ENCODE peak calls at places on chromosome 14, in eight cellular contexts. Z is psoas muscle, S is transverse colon, O is OCI-LY7, M is heart left ventricle, R is right lobe of liver, C is H9, K is ovary. E is an unnamed sample.

GRCh38 chr14:53925201-53925766 is 31.3 kb downstream of the BMP4 start:
- DNase-seq in Z (no peak), S (no peak), O (no peak), M (no peak), R (no peak), C (no peak), K (no peak), E (no peak)

GRCh38 chr14:20469242-20469889 is at the start of gene PNP:
- DNase-seq in Z (peak; percentile 85), S (peak; percentile 97), O (peak; percentile 92), M (peak; percentile 92), R (peak; percentile 94), C (peak; percentile 94), K (peak; percentile 83), E (peak; percentile 92)

GRCh38 chr14:105476937-105477658 is 2.5 kb downstream of the CRIP2 start:
- DNase-seq in Z (no peak), S (no peak), O (no peak), M (peak; percentile 81), R (peak; percentile 44), C (no peak), K (no peak), E (no peak)

GRCh38 chr14:103520269-103520656 is 2.4 kb downstream of the CKB start:
- DNase-seq in Z (no peak), S (no peak), O (no peak), M (no peak), R (no peak), C (no peak), K (no peak), E (no peak)

GRCh38 chr14:70808023-70808401 is 1.3 kb downstream of the MAP3K9 start:
- DNase-seq in Z (no peak), S (peak; percentile 65), O (peak; percentile 41), M (no peak), R (no peak), C (peak; percentile 78), K (no peak), E (peak; percentile 61)

GRCh38 chr14:54398028-54398368 is 1.2 kb downstream of the CDKN3 start:
- DNase-seq in Z (no peak), S (no peak), O (peak; percentile 9), M (no peak), R (no peak), C (no peak), K (no peak), E (no peak)

GRCh38 chr14:23054000-23054811 is 3.1 kb downstream of the CDH24 start:
- DNase-seq in Z (no peak), S (no peak), O (peak; percentile 28), M (no peak), R (no peak), C (peak; percentile 50), K (peak; percentile 40), E (no peak)

GRCh38 chr14:96146131-96146771 is 58.4 kb upstream of the BDKRB2 start:
- DNase-seq in Z (no peak), S (no peak), O (no peak), M (no peak), R (no peak), C (no peak), K (no peak), E (no peak)

GRCh38 chr14:105475916-105476845 is 1.6 kb downstream of the CRIP2 start:
- DNase-seq in Z (peak; percentile 66), S (no peak), O (no peak), M (peak; percentile 82), R (peak; percentile 88), C (peak; percentile 67), K (no peak), E (peak; percentile 72)

GRCh38 chr14:105269405-105269804 is 21.1 kb downstream of the BTBD6 start:
- DNase-seq in Z (no peak), S (no peak), O (no peak), M (no peak), R (no peak), C (no peak), K (no peak), E (no peak)

GRCh38 chr14:81303258-81303935 is 82.6 kb upstream of the GTF2A1 start:
- DNase-seq in Z (peak; percentile 47), S (peak; percentile 93), O (peak; percentile 56), M (peak; percentile 32), R (peak; percentile 91), C (no peak), K (no peak), E (peak; percentile 68)

GRCh38 chr14:92426237-92426636 is 87.3 kb upstream of the RIN3 start:
- DNase-seq in Z (no peak), S (no peak), O (no peak), M (no peak), R (no peak), C (no peak), K (no peak), E (no peak)

GRCh38 chr14:36515896-36516718 is 3.9 kb downstream of the NKX2-1 start:
- DNase-seq in Z (no peak), S (no peak), O (no peak), M (no peak), R (no peak), C (no peak), K (no peak), E (no peak)

GRCh38 chr14:20343855-20344205 is 395 bp downstream of the PARP2 start:
- DNase-seq in Z (no peak), S (no peak), O (no peak), M (no peak), R (no peak), C (no peak), K (no peak), E (no peak)

GRCh38 chr14:23300687-23301223 is 1.9 kb downstream of the PPP1R3E start:
- DNase-seq in Z (peak; percentile 61), S (peak; percentile 51), O (peak; percentile 21), M (peak; percentile 87), R (peak; percentile 44), C (no peak), K (peak; percentile 59), E (no peak)

GRCh38 chr14:31950760-31951637 is 126.1 kb upstream of the ARHGAP5 start:
- DNase-seq in Z (peak; percentile 54), S (peak; percentile 83), O (no peak), M (peak; percentile 76), R (no peak), C (peak; percentile 69), K (peak; percentile 74), E (no peak)

GRCh38 chr14:24351517-24351916 is 11.7 kb upstream of the RIPK3 start:
- DNase-seq in Z (no peak), S (no peak), O (no peak), M (no peak), R (no peak), C (no peak), K (no peak), E (no peak)

GRCh38 chr14:91264151-91265150 is 19.9 kb upstream of the GPR68 start:
- DNase-seq in Z (peak; percentile 37), S (peak; percentile 38), O (no peak), M (peak; percentile 43), R (peak; percentile 44), C (peak; percentile 41), K (peak; percentile 55), E (peak; percentile 60)

GRCh38 chr14:88750413-88750812 is 42.3 kb downstream of the EML5 start:
- DNase-seq in Z (no peak), S (no peak), O (no peak), M (no peak), R (no peak), C (no peak), K (no peak), E (no peak)

GRCh38 chr14:95244587-95244986 is 75.1 kb downstream of the CLMN start:
- DNase-seq in Z (no peak), S (no peak), O (no peak), M (no peak), R (no peak), C (no peak), K (no peak), E (no peak)

GRCh38 chr14:106843376-106843775 is 1317.0 kb downstream of the TMEM121 start:
- DNase-seq in Z (no peak), S (no peak), O (peak; percentile 87), M (no peak), R (no peak), C (no peak), K (no peak), E (no peak)

GRCh38 chr14:74663884-74664283 is 49.0 kb downstream of the AREL1 start:
- DNase-seq in Z (peak; percentile 79), S (no peak), O (no peak), M (no peak), R (no peak), C (no peak), K (no peak), E (no peak)

DNA sequence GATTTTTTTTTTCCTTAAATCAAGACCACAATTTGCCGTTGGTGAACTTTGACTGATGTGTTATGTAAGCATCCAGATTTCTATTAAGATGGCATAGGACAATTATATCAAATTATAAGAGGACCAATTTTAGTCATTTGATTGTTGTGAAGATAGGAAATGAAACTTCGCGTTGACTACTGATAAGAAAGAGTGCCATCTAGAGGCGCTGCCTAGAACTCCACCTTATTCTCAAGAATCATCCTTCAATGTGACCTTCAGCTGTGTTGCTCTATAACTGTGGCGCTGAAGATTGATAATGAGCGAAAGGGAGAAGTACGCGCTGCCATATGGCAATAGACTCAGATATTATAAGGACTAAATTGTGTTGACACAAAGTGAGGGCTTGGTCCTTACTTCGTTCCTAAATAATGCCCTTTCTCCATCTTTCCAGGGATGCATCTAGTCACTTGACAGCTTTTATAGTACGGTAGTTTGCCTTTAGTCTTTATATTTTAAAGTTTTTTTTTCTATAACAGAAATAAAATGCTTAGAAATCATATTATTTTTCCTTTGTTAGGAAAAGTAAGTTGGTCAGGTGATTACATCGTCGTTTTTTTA is 350.8 kb upstream of the STXBP6 start:
- DNase-seq in Z (no peak), S (peak; percentile 66), O (peak; percentile 54), M (no peak), R (no peak), C (peak; percentile 42), K (no peak), E (no peak)
- TF ChIP-seq CTCF in Z (peak; percentile 42), S (peak; percentile 66), O (peak; percentile 86), M (peak; percentile 70), R (peak; percentile 83), C (peak; percentile 86), K (peak; percentile 30), E (peak; percentile 78)

DNA sequence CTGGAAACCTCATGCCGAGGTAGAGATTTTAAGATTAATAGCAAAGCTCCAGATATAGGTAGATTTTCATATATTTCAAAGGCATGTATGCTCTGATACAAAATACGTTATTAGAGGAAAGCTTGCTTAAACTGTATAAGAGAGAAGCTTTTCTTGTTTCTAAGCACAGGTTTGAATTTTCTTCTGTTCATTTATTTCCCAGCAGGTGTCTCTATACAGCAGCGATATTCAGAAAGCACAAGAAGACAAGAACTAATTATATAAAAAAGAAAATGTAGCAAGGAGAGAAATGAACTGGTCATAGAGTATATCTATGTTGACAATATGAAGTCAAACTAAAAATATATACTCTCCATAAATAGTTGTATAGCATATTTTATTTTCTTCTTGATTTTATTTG is 307.4 kb upstream of the NOVA1 start:
- DNase-seq in Z (no peak), S (no peak), O (no peak), M (no peak), R (no peak), C (no peak), K (no peak), E (no peak)
- TF ChIP-seq CTCF in Z (no peak), S (no peak), O (no peak), M (no peak), R (no peak), C (no peak), K (no peak), E (no peak)

GRCh38 chr14:68495638-68496114 is 297.2 kb downstream of the ZFP36L1 start:
- DNase-seq in Z (no peak), S (no peak), O (no peak), M (no peak), R (no peak), C (no peak), K (no peak), E (no peak)
- TF ChIP-seq CTCF in Z (no peak), S (no peak), O (no peak), M (no peak), R (no peak), C (no peak), K (no peak), E (no peak)

GRCh38 chr14:82872494-82872893 is 1338.8 kb upstream of the SEL1L start:
- DNase-seq in Z (no peak), S (no peak), O (peak; percentile 3), M (no peak), R (no peak), C (peak; percentile 76), K (no peak), E (no peak)
- TF ChIP-seq CTCF in Z (no peak), S (no peak), O (peak; percentile 70), M (no peak), R (peak; percentile 14), C (peak; percentile 83), K (no peak), E (peak; percentile 19)